ENCODE peak calls at places on chromosomes 6 and 20, in seven cellular contexts. D, Q, G, K, E, C and L are unnamed samples.
A peak's percentile ranks its signal among the peaks of the same experiment; 100 is the strongest.

GRCh38 chr6:43728586-43728985 is 41.0 kb upstream of the MRPS18A start:
- DNase-seq in K (no peak), G (no peak), Q (no peak), D (no peak), E (no peak), C (no peak), L (no peak)

GRCh38 chr20:62777528-62777830 is 18.8 kb upstream of the MRGBP start:
- DNase-seq in C (no peak), G (no peak), K (no peak), E (no peak), D (no peak), Q (no peak), L (peak; percentile 56)

GRCh38 chr6:134009876-134010275 is 42.5 kb downstream of the SLC2A12 start:
- DNase-seq in E (no peak), C (no peak), D (no peak), G (no peak), K (no peak), Q (no peak), L (no peak)

GRCh38 chr20:37384683-37385174 is 38.8 kb downstream of the SRC start:
- DNase-seq in E (no peak), K (peak; percentile 61), D (no peak), C (peak; percentile 92), Q (no peak), G (peak; percentile 82), L (peak; percentile 58)

GRCh38 chr6:42352856-42353564 is 98.7 kb downstream of the TRERF1 start:
- DNase-seq in G (peak; percentile 2), Q (no peak), C (peak; percentile 27), E (peak; percentile 68), K (no peak), D (peak; percentile 56), L (no peak)

GRCh38 chr6:149925974-149926777 is 3.3 kb upstream of the RAET1G start:
- DNase-seq in D (peak; percentile 55), C (peak; percentile 90), Q (peak; percentile 94), E (peak; percentile 58), K (peak; percentile 92), G (peak; percentile 88), L (peak; percentile 88)

GRCh38 chr20:46400828-46401477 is 5.5 kb downstream of the ELMO2 start:
- DNase-seq in G (peak; percentile 41), D (no peak), E (peak; percentile 69), K (no peak), Q (no peak), C (no peak), L (no peak)

GRCh38 chr20:14800743-14801425 is 463.5 kb upstream of the FLRT3 start:
- DNase-seq in G (no peak), K (no peak), C (no peak), Q (no peak), E (no peak), D (no peak), L (no peak)

GRCh38 chr6:113699239-113699638 is 157.9 kb upstream of the MARCKS start:
- DNase-seq in K (no peak), G (no peak), E (no peak), Q (no peak), D (no peak), C (no peak), L (no peak)

GRCh38 chr20:25321262-25321831 is 69.3 kb downstream of the ABHD12 start:
- DNase-seq in D (no peak), E (no peak), C (no peak), G (no peak), K (no peak), Q (no peak), L (no peak)

GRCh38 chr20:408843-409696 is 971 bp downstream of the RBCK1 start:
- DNase-seq in G (peak; percentile 50), C (no peak), K (no peak), D (no peak), E (no peak), Q (no peak), L (no peak)

GRCh38 chr6:1901556-1901955 is 291.8 kb downstream of the FOXC1 start:
- DNase-seq in E (no peak), C (no peak), K (no peak), G (no peak), D (no peak), Q (no peak), L (no peak)

GRCh38 chr20:41398408-41398807 is 31.8 kb upstream of the EMILIN3 start:
- DNase-seq in C (no peak), D (no peak), K (no peak), G (no peak), Q (no peak), E (peak; percentile 65), L (no peak)

GRCh38 chr20:12406978-12407377 is 489.3 kb downstream of the BTBD3 start:
- DNase-seq in Q (no peak), C (no peak), G (no peak), K (no peak), D (no peak), E (no peak), L (no peak)

GRCh38 chr20:19820520-19821211 is 62.6 kb downstream of the RIN2 start:
- DNase-seq in D (no peak), K (no peak), E (no peak), G (no peak), C (no peak), Q (peak; percentile 49), L (peak; percentile 33)

GRCh38 chr6:121309768-121310473 is 24.4 kb downstream of the TBC1D32 start:
- DNase-seq in D (peak; percentile 46), C (no peak), K (no peak), E (peak; percentile 87), G (no peak), Q (no peak), L (no peak)

GRCh38 chr20:11453430-11453829 is 464.3 kb upstream of the BTBD3 start:
- DNase-seq in G (no peak), K (no peak), C (no peak), E (peak; percentile 83), Q (no peak), D (no peak), L (no peak)

GRCh38 chr6:89689732-89690131 is 51.2 kb upstream of the LYRM2 start:
- DNase-seq in E (no peak), C (no peak), D (no peak), G (no peak), K (no peak), Q (no peak), L (no peak)

GRCh38 chr6:14108571-14109410 is 8.8 kb upstream of the CD83 start:
- DNase-seq in K (no peak), D (no peak), E (no peak), C (peak; percentile 74), Q (no peak), G (peak; percentile 22), L (peak; percentile 69)

GRCh38 chr6:118509009-118509617 is 39.0 kb upstream of the PLN start:
- DNase-seq in D (peak; percentile 11), E (peak; percentile 37), G (no peak), C (no peak), K (no peak), Q (no peak), L (no peak)

GRCh38 chr6:161540532-161540931 is 266.7 kb upstream of the AGPAT4 start:
- DNase-seq in G (no peak), Q (no peak), D (no peak), E (no peak), C (no peak), K (no peak), L (no peak)

GRCh38 chr20:10318625-10319024 is 100.0 kb downstream of the SNAP25 start:
- DNase-seq in Q (no peak), C (no peak), G (no peak), E (no peak), D (no peak), K (no peak), L (no peak)

GRCh38 chr20:32010666-32011065 is 428 bp downstream of the CCM2L start:
- DNase-seq in E (no peak), Q (no peak), C (no peak), K (no peak), G (no peak), D (no peak), L (no peak)

GRCh38 chr6:43306086-43306485 is 2.5 kb downstream of the CRIP3 start:
- DNase-seq in Q (no peak), D (no peak), C (peak; percentile 38), E (no peak), G (no peak), K (no peak), L (no peak)

GRCh38 chr6:20691185-20691584 is 156.9 kb downstream of the CDKAL1 start:
- DNase-seq in G (no peak), D (no peak), C (no peak), Q (no peak), K (no peak), E (no peak), L (peak; percentile 92)

GRCh38 chr20:13567663-13568062 is 71.1 kb downstream of the TASP1 start:
- DNase-seq in K (no peak), C (no peak), E (peak; percentile 5), G (no peak), Q (no peak), D (no peak), L (no peak)

GRCh38 chr6:35251949-35252348 is 7.6 kb upstream of the ZNF76 start:
- DNase-seq in Q (no peak), K (no peak), E (no peak), D (no peak), G (no peak), C (peak; percentile 38), L (no peak)

GRCh38 chr6:134456284-134456683 is 138.4 kb upstream of the SGK1 start:
- DNase-seq in C (no peak), Q (no peak), G (no peak), D (no peak), E (no peak), K (no peak), L (no peak)

GRCh38 chr6:67748521-67748920 is 886.6 kb upstream of the ADGRB3 start:
- DNase-seq in C (no peak), G (no peak), K (no peak), Q (no peak), D (no peak), E (peak; percentile 30), L (peak; percentile 19)

GRCh38 chr6:69097948-69098347 is 462.9 kb downstream of the ADGRB3 start:
- DNase-seq in K (no peak), D (no peak), E (no peak), Q (no peak), C (no peak), G (no peak), L (no peak)

GRCh38 chr20:17953935-17954334 is 14.7 kb downstream of the SNX5 start:
- DNase-seq in E (no peak), K (no peak), C (no peak), D (no peak), G (no peak), Q (no peak), L (no peak)

GRCh38 chr20:44420497-44420896 is 55.2 kb upstream of the TTPAL start:
- DNase-seq in G (no peak), D (no peak), C (no peak), K (no peak), E (no peak), Q (no peak), L (no peak)

GRCh38 chr6:12241493-12242214 is 48.5 kb upstream of the EDN1 start:
- DNase-seq in G (no peak), D (no peak), E (no peak), K (no peak), C (no peak), Q (no peak), L (no peak)

GRCh38 chr6:128417698-128418097 is 102.7 kb downstream of the PTPRK start:
- DNase-seq in K (no peak), E (no peak), D (no peak), G (no peak), C (no peak), Q (no peak), L (no peak)

GRCh38 chr6:68975064-68975463 is 340.0 kb downstream of the ADGRB3 start:
- DNase-seq in Q (no peak), C (no peak), D (no peak), G (no peak), E (no peak), K (no peak), L (peak; percentile 60)

GRCh38 chr6:170112583-170112860 is 178.4 kb downstream of the DLL1 start:
- DNase-seq in E (no peak), Q (peak; percentile 70), D (no peak), K (peak; percentile 9), G (peak; percentile 16), C (peak; percentile 50), L (no peak)

GRCh38 chr6:116766506-116767176 is 1.1 kb upstream of the FAM162B start:
- DNase-seq in K (no peak), C (no peak), Q (no peak), D (no peak), E (peak; percentile 12), G (no peak), L (no peak)

GRCh38 chr6:131597448-131597847 is 24.4 kb downstream of the ARG1 start:
- DNase-seq in D (no peak), Q (no peak), E (peak; percentile 9), K (no peak), G (no peak), C (no peak), L (peak; percentile 15)